ENCODE peak calls at places on chromosomes 3 and 15, in six cellular contexts. One of them, this sample, is unnamed.

GRCh38 chr3:58681863-58682262 is 15.3 kb upstream of the FAM3D start:
- DNase-seq in H9: no peak
- DNase-seq in mesenchymal stem cell: no peak
- DNase-seq in neuronal stem cell: no peak
- DNase-seq in IMR-90: no peak
- DNase-seq in H1: no peak
- DNase-seq in this sample: no peak

GRCh38 chr3:27138562-27138961 is 230.6 kb downstream of the NEK10 start:
- DNase-seq in H9: no peak
- DNase-seq in mesenchymal stem cell: no peak
- DNase-seq in neuronal stem cell: no peak
- DNase-seq in IMR-90: no peak
- DNase-seq in H1: no peak
- DNase-seq in this sample: no peak

GRCh38 chr3:123244128-123244527 is 42.4 kb downstream of the SEC22A start:
- DNase-seq in H9: no peak
- DNase-seq in mesenchymal stem cell: no peak
- DNase-seq in neuronal stem cell: no peak
- DNase-seq in IMR-90: no peak
- DNase-seq in H1: no peak
- DNase-seq in this sample: no peak

GRCh38 chr3:52827866-52828376 is 2.6 kb downstream of the ITIH4 start:
- DNase-seq in H9: no peak
- DNase-seq in mesenchymal stem cell: no peak
- DNase-seq in neuronal stem cell: no peak
- DNase-seq in IMR-90: no peak
- DNase-seq in H1: no peak
- DNase-seq in this sample: no peak

GRCh38 chr3:124277516-124277890 is 285.6 kb upstream of the ROPN1 start:
- DNase-seq in H9: no peak
- DNase-seq in mesenchymal stem cell: no peak
- DNase-seq in neuronal stem cell: no peak
- DNase-seq in IMR-90: peak
- DNase-seq in H1: no peak
- DNase-seq in this sample: no peak

GRCh38 chr3:140022061-140022781 is 87.2 kb downstream of the CLSTN2 start:
- DNase-seq in H9: no peak
- DNase-seq in mesenchymal stem cell: no peak
- DNase-seq in neuronal stem cell: no peak
- DNase-seq in IMR-90: no peak
- DNase-seq in H1: no peak
- DNase-seq in this sample: no peak

GRCh38 chr15:25768271-25768670 is 94.9 kb downstream of the ATP10A start:
- DNase-seq in H9: no peak
- DNase-seq in mesenchymal stem cell: no peak
- DNase-seq in neuronal stem cell: no peak
- DNase-seq in IMR-90: no peak
- DNase-seq in H1: peak
- DNase-seq in this sample: no peak

GRCh38 chr15:47443839-47444238 is 273.5 kb upstream of the SEMA6D start:
- DNase-seq in H9: no peak
- DNase-seq in mesenchymal stem cell: no peak
- DNase-seq in neuronal stem cell: no peak
- DNase-seq in IMR-90: peak
- DNase-seq in H1: no peak
- DNase-seq in this sample: peak

GRCh38 chr15:38651328-38652038 is 86.9 kb upstream of the RASGRP1 start:
- DNase-seq in H9: no peak
- DNase-seq in mesenchymal stem cell: no peak
- DNase-seq in neuronal stem cell: no peak
- DNase-seq in IMR-90: no peak
- DNase-seq in H1: no peak
- DNase-seq in this sample: no peak

GRCh38 chr15:71437919-71438318 is 322.6 kb downstream of the THSD4 start:
- DNase-seq in H9: no peak
- DNase-seq in mesenchymal stem cell: no peak
- DNase-seq in neuronal stem cell: no peak
- DNase-seq in IMR-90: no peak
- DNase-seq in H1: no peak
- DNase-seq in this sample: no peak

GRCh38 chr15:71743861-71744382 is 66.4 kb upstream of the NR2E3 start:
- DNase-seq in H9: no peak
- DNase-seq in mesenchymal stem cell: peak
- DNase-seq in neuronal stem cell: peak
- DNase-seq in IMR-90: peak
- DNase-seq in H1: peak
- DNase-seq in this sample: peak

GRCh38 chr15:67006089-67007065 is 59.0 kb upstream of the SMAD3 start:
- DNase-seq in H9: no peak
- DNase-seq in mesenchymal stem cell: peak
- DNase-seq in neuronal stem cell: no peak
- DNase-seq in IMR-90: peak
- DNase-seq in H1: peak
- DNase-seq in this sample: peak

GRCh38 chr15:49673861-49674260 is 53.0 kb downstream of the DTWD1 start:
- DNase-seq in H9: no peak
- DNase-seq in mesenchymal stem cell: no peak
- DNase-seq in neuronal stem cell: no peak
- DNase-seq in IMR-90: no peak
- DNase-seq in H1: no peak
- DNase-seq in this sample: no peak

GRCh38 chr3:146165370-146165769 is 4.4 kb upstream of the PLOD2 start:
- DNase-seq in H9: no peak
- DNase-seq in mesenchymal stem cell: no peak
- DNase-seq in neuronal stem cell: no peak
- DNase-seq in IMR-90: peak
- DNase-seq in H1: no peak
- DNase-seq in this sample: peak

GRCh38 chr15:34987182-34987488 is 952 bp downstream of the ZNF770 start:
- DNase-seq in H9: no peak
- DNase-seq in mesenchymal stem cell: peak
- DNase-seq in neuronal stem cell: no peak
- DNase-seq in IMR-90: no peak
- DNase-seq in H1: no peak
- DNase-seq in this sample: no peak

GRCh38 chr3:48435774-48436476 is 4.0 kb downstream of the CCDC51 start:
- DNase-seq in H9: peak
- DNase-seq in mesenchymal stem cell: peak
- DNase-seq in neuronal stem cell: peak
- DNase-seq in IMR-90: peak
- DNase-seq in H1: peak
- DNase-seq in this sample: peak

GRCh38 chr15:62257991-62258390 is 92.9 kb upstream of the C2CD4B start:
- DNase-seq in H9: no peak
- DNase-seq in mesenchymal stem cell: no peak
- DNase-seq in neuronal stem cell: no peak
- DNase-seq in IMR-90: no peak
- DNase-seq in H1: no peak
- DNase-seq in this sample: no peak

GRCh38 chr3:27504749-27505148 is 20.6 kb upstream of the SLC4A7 start:
- DNase-seq in H9: no peak
- DNase-seq in mesenchymal stem cell: no peak
- DNase-seq in neuronal stem cell: no peak
- DNase-seq in IMR-90: no peak
- DNase-seq in H1: no peak
- DNase-seq in this sample: no peak

GRCh38 chr15:29139540-29140459 is 129.8 kb downstream of the NSMCE3 start:
- DNase-seq in H9: peak
- DNase-seq in mesenchymal stem cell: peak
- DNase-seq in neuronal stem cell: peak
- DNase-seq in IMR-90: peak
- DNase-seq in H1: peak
- DNase-seq in this sample: peak

GRCh38 chr3:73546961-73547360 is 77.8 kb downstream of the PDZRN3 start:
- DNase-seq in H9: no peak
- DNase-seq in mesenchymal stem cell: peak
- DNase-seq in neuronal stem cell: no peak
- DNase-seq in IMR-90: peak
- DNase-seq in H1: no peak
- DNase-seq in this sample: no peak

GRCh38 chr3:37031115-37031682 is 37.9 kb downstream of the MLH1 start:
- DNase-seq in H9: no peak
- DNase-seq in mesenchymal stem cell: no peak
- DNase-seq in neuronal stem cell: no peak
- DNase-seq in IMR-90: peak
- DNase-seq in H1: no peak
- DNase-seq in this sample: no peak

GRCh38 chr3:16784958-16785357 is 99.8 kb upstream of the PLCL2 start:
- DNase-seq in H9: no peak
- DNase-seq in mesenchymal stem cell: no peak
- DNase-seq in neuronal stem cell: no peak
- DNase-seq in IMR-90: no peak
- DNase-seq in H1: no peak
- DNase-seq in this sample: peak

GRCh38 chr3:131812433-131812832 is 222.4 kb downstream of the CPNE4 start:
- DNase-seq in H9: no peak
- DNase-seq in mesenchymal stem cell: no peak
- DNase-seq in neuronal stem cell: no peak
- DNase-seq in IMR-90: no peak
- DNase-seq in H1: no peak
- DNase-seq in this sample: peak

GRCh38 chr15:72426753-72427152 is 28.6 kb downstream of the TMEM202 start:
- DNase-seq in H9: no peak
- DNase-seq in mesenchymal stem cell: no peak
- DNase-seq in neuronal stem cell: no peak
- DNase-seq in IMR-90: no peak
- DNase-seq in H1: no peak
- DNase-seq in this sample: no peak

GRCh38 chr15:99954361-99955180 is 221.3 kb upstream of the LYSMD4 start:
- DNase-seq in H9: no peak
- DNase-seq in mesenchymal stem cell: peak
- DNase-seq in neuronal stem cell: no peak
- DNase-seq in IMR-90: no peak
- DNase-seq in H1: peak
- DNase-seq in this sample: no peak

GRCh38 chr3:127749361-127749760 is 73.0 kb downstream of the MGLL start:
- DNase-seq in H9: no peak
- DNase-seq in mesenchymal stem cell: no peak
- DNase-seq in neuronal stem cell: no peak
- DNase-seq in IMR-90: peak
- DNase-seq in H1: no peak
- DNase-seq in this sample: no peak

DNA sequence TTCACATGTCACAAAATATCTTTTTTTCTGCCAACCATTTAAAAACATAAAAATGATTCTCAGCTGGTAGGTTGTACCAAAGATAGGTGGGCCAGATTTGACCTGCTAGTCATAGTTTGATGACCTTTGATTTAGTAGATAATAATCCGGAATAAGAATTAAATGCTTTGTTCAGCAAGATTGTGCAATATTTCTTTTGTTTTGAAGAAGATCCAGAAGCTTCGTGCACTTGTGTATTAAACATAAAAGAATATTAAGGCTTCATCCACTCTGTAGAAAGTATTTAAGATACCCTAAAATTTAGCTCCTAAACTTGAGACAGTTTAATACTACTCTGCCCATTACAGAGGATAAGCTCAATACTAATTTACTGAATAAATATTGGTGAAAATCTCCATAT is 258.4 kb downstream of the ADAMTSL3 start:
- DNase-seq in H9: no peak
- DNase-seq in mesenchymal stem cell: no peak
- DNase-seq in neuronal stem cell: no peak
- DNase-seq in IMR-90: no peak
- DNase-seq in H1: no peak
- DNase-seq in this sample: no peak
- H4K91ac ChIP-seq in H9: no peak
- H4K91ac ChIP-seq in mesenchymal stem cell: no peak
- H4K91ac ChIP-seq in neuronal stem cell: no peak
- H4K91ac ChIP-seq in IMR-90: no peak
- H4K91ac ChIP-seq in H1: no peak
- H4K91ac ChIP-seq in this sample: no peak

GRCh38 chr3:111681705-111682426 is 86.7 kb upstream of the ZBED2 start:
- DNase-seq in H9: no peak
- DNase-seq in mesenchymal stem cell: no peak
- DNase-seq in neuronal stem cell: no peak
- DNase-seq in IMR-90: no peak
- DNase-seq in H1: no peak
- DNase-seq in this sample: no peak
- H4K91ac ChIP-seq in H9: no peak
- H4K91ac ChIP-seq in mesenchymal stem cell: no peak
- H4K91ac ChIP-seq in neuronal stem cell: no peak
- H4K91ac ChIP-seq in IMR-90: no peak
- H4K91ac ChIP-seq in H1: no peak
- H4K91ac ChIP-seq in this sample: no peak

DNA sequence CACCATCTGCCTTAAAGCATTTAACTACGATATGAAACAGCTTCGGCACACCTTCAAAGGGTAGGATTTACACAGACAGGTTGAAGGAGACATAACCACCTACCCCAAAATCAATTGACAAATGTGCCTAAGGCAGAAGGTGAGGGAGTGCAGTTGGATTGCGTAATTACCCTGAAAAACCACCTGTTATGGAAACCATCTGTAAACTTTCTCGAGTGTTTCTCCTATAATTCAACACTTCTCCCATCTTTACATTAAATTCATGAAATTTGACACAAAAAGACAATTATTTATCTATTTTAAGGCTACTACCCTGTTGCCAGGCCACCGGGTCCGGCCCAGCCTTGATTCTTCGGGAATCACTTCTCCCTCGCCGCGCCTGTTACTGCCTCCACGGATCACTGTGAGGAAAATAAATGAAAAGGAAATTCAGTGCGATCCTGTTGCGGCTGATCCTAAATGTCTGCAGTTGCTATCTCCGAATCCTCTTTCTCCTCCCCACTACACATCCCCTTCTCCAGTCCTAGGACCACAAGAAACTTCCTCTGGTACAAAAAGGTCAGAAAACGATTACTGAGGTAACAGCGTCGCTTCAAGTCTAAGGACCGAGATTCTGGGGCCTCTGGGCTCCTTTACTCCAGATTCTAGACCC is 655 bp downstream of the IQCB1 start:
- DNase-seq in H9: no peak
- DNase-seq in mesenchymal stem cell: no peak
- DNase-seq in neuronal stem cell: no peak
- DNase-seq in IMR-90: peak
- DNase-seq in H1: no peak
- DNase-seq in this sample: peak
- H4K91ac ChIP-seq in H9: no peak
- H4K91ac ChIP-seq in mesenchymal stem cell: no peak
- H4K91ac ChIP-seq in neuronal stem cell: no peak
- H4K91ac ChIP-seq in IMR-90: peak
- H4K91ac ChIP-seq in H1: peak
- H4K91ac ChIP-seq in this sample: peak

DNA sequence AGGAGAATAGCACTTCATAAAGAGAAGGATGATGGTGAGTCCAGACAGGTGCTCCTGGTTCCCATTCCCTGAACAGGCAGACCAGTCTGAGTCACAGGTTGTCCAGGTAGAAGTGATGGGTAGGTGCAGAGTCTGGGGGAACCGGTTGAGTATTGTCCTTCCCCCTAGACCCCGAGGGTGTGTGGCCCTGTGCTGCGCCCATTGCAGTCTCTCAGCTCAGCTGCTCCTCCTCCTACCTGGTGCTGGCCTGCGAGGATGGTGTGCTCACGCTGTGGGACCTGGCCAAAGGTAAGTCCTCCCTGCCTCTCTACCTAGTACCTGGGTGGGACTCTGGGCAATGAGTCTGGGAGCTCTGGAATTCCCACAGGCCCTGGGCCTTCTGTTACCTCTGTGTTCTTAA is 19.8 kb downstream of the MESP1 start:
- DNase-seq in H9: no peak
- DNase-seq in mesenchymal stem cell: no peak
- DNase-seq in neuronal stem cell: no peak
- DNase-seq in IMR-90: no peak
- DNase-seq in H1: no peak
- DNase-seq in this sample: no peak
- H4K91ac ChIP-seq in H9: no peak
- H4K91ac ChIP-seq in mesenchymal stem cell: no peak
- H4K91ac ChIP-seq in neuronal stem cell: no peak
- H4K91ac ChIP-seq in IMR-90: no peak
- H4K91ac ChIP-seq in H1: no peak
- H4K91ac ChIP-seq in this sample: no peak

GRCh38 chr3:46643701-46644100 is 31.4 kb downstream of the FAM240A start:
- DNase-seq in H9: no peak
- DNase-seq in mesenchymal stem cell: no peak
- DNase-seq in neuronal stem cell: no peak
- DNase-seq in IMR-90: no peak
- DNase-seq in H1: no peak
- DNase-seq in this sample: no peak
- H4K91ac ChIP-seq in H9: no peak
- H4K91ac ChIP-seq in mesenchymal stem cell: no peak
- H4K91ac ChIP-seq in neuronal stem cell: no peak
- H4K91ac ChIP-seq in IMR-90: no peak
- H4K91ac ChIP-seq in H1: no peak
- H4K91ac ChIP-seq in this sample: no peak

This sample was measured in trophoblast cell.